ENCODE peak calls at places on chromosome 18, in four cellular contexts. R is HFFc6, Z is right atrium auricular region, C is endothelial cell. K is an unnamed sample.
A peak's percentile ranks its signal among the peaks of the same experiment; 100 is the strongest.

GRCh38 chr18:5309888-5310470 is 14.5 kb upstream of the ZBTB14 start:
- DNase-seq in R (no peak), Z (no peak), C (no peak), K (no peak)

GRCh38 chr18:2847341-2848144 is 737 bp downstream of the EMILIN2 start:
- DNase-seq in R (no peak), Z (no peak), C (peak; percentile 26), K (no peak)

GRCh38 chr18:69469444-69469919 is 68.8 kb downstream of the DOK6 start:
- DNase-seq in R (no peak), Z (no peak), C (peak; percentile 22), K (no peak)

GRCh38 chr18:13425357-13426095 is 207.0 kb downstream of the LDLRAD4 start:
- DNase-seq in R (no peak), Z (no peak), C (no peak), K (no peak)

GRCh38 chr18:76476665-76477561 is 18.1 kb downstream of the ZNF516 start:
- DNase-seq in R (peak; percentile 96), Z (peak; percentile 54), C (no peak), K (no peak)

GRCh38 chr18:31487251-31488015 is 10.5 kb upstream of the DSG2 start:
- DNase-seq in R (peak; percentile 10), Z (no peak), C (no peak), K (no peak)

GRCh38 chr18:74457743-74458465 is 796 bp upstream of the DIPK1C start:
- DNase-seq in R (no peak), Z (no peak), C (no peak), K (peak; percentile 82)

GRCh38 chr18:58144671-58145285 is 100.8 kb downstream of the NEDD4L start:
- DNase-seq in R (no peak), Z (no peak), C (no peak), K (no peak)

GRCh38 chr18:61892683-61893303 is at the start of gene RNF152:
- DNase-seq in R (no peak), Z (no peak), C (peak; percentile 41), K (no peak)

GRCh38 chr18:67961701-67962440 is 445.4 kb upstream of the DSEL start:
- DNase-seq in R (no peak), Z (no peak), C (no peak), K (no peak)